ENCODE peak calls at places on chromosomes 13 and 19, in five cellular contexts. B is GM23338, J is K562, S is H1, U is HepG2. L is an unnamed sample.

GRCh38 chr13:109381546-109382180 is 404.7 kb downstream of the IRS2 start:
- DNase-seq in B (no peak), S (no peak), J (no peak), U (no peak), L (no peak)

GRCh38 chr13:33351324-33351723 is 65.8 kb upstream of the STARD13 start:
- DNase-seq in U (no peak), S (no peak), J (no peak), B (no peak), L (no peak)

GRCh38 chr13:92951273-92951820 is 275.3 kb upstream of the GPC6 start:
- DNase-seq in S (no peak), B (no peak), U (no peak), J (no peak), L (no peak)

GRCh38 chr13:113754691-113755090 is 4.3 kb upstream of the TMEM255B start:
- DNase-seq in J (no peak), U (no peak), B (no peak), S (no peak), L (no peak)

GRCh38 chr19:30341646-30342201 is 30.5 kb upstream of the ZNF536 start:
- DNase-seq in U (no peak), J (no peak), B (no peak), S (no peak), L (no peak)

GRCh38 chr13:45511310-45512147 is 46.8 kb downstream of the COG3 start:
- DNase-seq in B (peak), J (peak), S (no peak), U (peak), L (peak)

GRCh38 chr19:38727868-38728660 is 16.2 kb downstream of the CAPN12 start:
- DNase-seq in J (peak), B (no peak), S (no peak), U (no peak), L (no peak)

GRCh38 chr13:99072941-99073340 is 95.1 kb upstream of the DOCK9 start:
- DNase-seq in S (no peak), U (no peak), J (no peak), B (no peak), L (no peak)

GRCh38 chr13:99980201-99981114 is 1.1 kb upstream of the ZIC2 start:
- DNase-seq in S (no peak), U (no peak), J (peak), B (peak), L (no peak)

GRCh38 chr19:5993516-5994406 is 15.8 kb upstream of the RANBP3 start:
- DNase-seq in S (no peak), U (no peak), B (no peak), J (no peak), L (no peak)

GRCh38 chr19:15623711-15624318 is 8.8 kb downstream of the CYP4F8 start:
- DNase-seq in J (peak), U (no peak), B (peak), S (no peak), L (no peak)

GRCh38 chr13:111407381-111408131 is 87.1 kb downstream of the TEX29 start:
- DNase-seq in S (no peak), B (no peak), U (peak), J (no peak), L (no peak)

GRCh38 chr19:58349590-58349989 is 3.7 kb downstream of the A1BG start:
- DNase-seq in U (no peak), B (no peak), J (no peak), S (no peak), L (no peak)

GRCh38 chr13:113948034-113948742 is 25.7 kb downstream of the C13orf46 start:
- DNase-seq in J (no peak), B (no peak), U (no peak), S (no peak), L (no peak)

GRCh38 chr19:56155124-56155687 is 14.1 kb downstream of the ZNF444 start:
- DNase-seq in U (no peak), S (no peak), B (peak), J (peak), L (no peak)

GRCh38 chr19:45056831-45057230 is 18.0 kb downstream of the CLASRP start:
- DNase-seq in S (no peak), B (no peak), J (no peak), U (no peak), L (no peak)

GRCh38 chr19:27796540-27796939 is 1416.4 kb downstream of the UQCRFS1 start:
- DNase-seq in S (no peak), J (no peak), U (no peak), B (no peak), L (no peak)

GRCh38 chr13:97561182-97561581 is 127.2 kb downstream of the RAP2A start:
- DNase-seq in J (no peak), B (no peak), U (no peak), S (no peak), L (no peak)

GRCh38 chr19:10861118-10861651 is 10.2 kb upstream of the CARM1 start:
- DNase-seq in S (no peak), U (peak), J (peak), B (peak), L (no peak)

GRCh38 chr13:99042851-99043250 is 65.0 kb upstream of the DOCK9 start:
- DNase-seq in U (no peak), S (no peak), B (no peak), J (no peak), L (no peak)

GRCh38 chr19:45442927-45443461 is 19.3 kb upstream of the ERCC1 start:
- DNase-seq in J (peak), B (peak), U (no peak), S (no peak), L (no peak)

DNA sequence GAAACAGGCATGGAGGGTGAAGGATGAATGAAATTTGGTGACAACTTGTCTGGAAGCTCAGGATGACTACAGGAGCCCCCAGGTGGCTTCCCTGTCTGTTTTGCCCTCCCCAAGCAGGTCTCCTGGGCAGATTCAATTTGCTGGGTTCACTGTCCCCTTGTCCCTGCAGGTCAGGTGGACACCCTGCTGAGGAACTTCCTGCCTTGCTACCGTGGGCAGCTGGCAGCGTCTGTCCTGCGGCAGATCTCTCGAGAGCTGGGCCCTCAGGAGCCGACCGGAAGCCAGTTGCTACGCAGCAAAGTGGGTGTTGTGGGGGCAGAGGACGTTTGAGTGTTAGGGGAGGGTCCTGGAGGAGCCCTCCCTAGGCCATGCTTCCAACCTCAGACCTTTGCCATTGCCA is 19.1 kb downstream of the PGLS start:
- DNase-seq in U (peak), B (peak), S (no peak), J (no peak), L (no peak)
- H3K27ac ChIP-seq in U (no peak), B (no peak), S (no peak), J (no peak), L (no peak)

DNA sequence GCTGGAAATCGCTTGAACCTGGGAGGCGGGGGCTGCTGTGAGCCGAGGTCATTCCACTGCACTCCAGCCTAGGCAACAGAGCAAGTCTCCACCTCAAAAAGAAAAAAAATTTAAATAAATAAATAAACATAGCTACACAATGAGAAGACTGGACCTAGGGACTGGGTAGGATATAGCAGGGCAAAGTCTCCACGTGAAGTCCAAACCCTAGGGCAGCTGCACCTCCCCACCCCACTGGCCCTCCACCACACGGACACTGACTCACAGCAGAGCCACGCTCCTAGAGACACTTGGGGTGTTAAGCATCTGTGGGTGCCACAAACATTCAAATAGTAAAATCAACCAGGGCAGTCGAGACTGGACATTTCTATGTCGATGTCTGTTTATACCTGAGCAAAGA is 7.1 kb downstream of the LATS2 start:
- DNase-seq in U (no peak), S (no peak), J (no peak), B (no peak), L (no peak)
- TF ChIP-seq CREB1 in U (no peak), S (no peak), J (no peak), B (no peak), L (no peak)

GRCh38 chr13:40580566-40581276 is 85.7 kb downstream of the FOXO1 start:
- DNase-seq in S (no peak), B (no peak), J (no peak), U (no peak), L (no peak)

GRCh38 chr13:40579535-40579934 is 86.9 kb downstream of the FOXO1 start:
- DNase-seq in S (no peak), J (no peak), B (no peak), U (no peak), L (no peak)

GRCh38 chr13:40578055-40578454 is 88.4 kb downstream of the FOXO1 start:
- DNase-seq in J (no peak), B (no peak), S (no peak), U (no peak), L (no peak)

GRCh38 chr13:40572961-40573360 is 93.5 kb downstream of the FOXO1 start:
- DNase-seq in S (no peak), J (no peak), U (no peak), B (no peak), L (no peak)

GRCh38 chr13:40576369-40576768 is 90.1 kb downstream of the FOXO1 start:
- DNase-seq in U (no peak), S (no peak), B (no peak), J (no peak), L (no peak)
- H3K27ac ChIP-seq in U (no peak), S (no peak), B (peak), J (no peak), L (no peak)

GRCh38 chr19:37691881-37692504 is 27.6 kb downstream of the ZNF607 start:
- DNase-seq in J (peak), S (peak), B (peak), U (peak), L (peak)

GRCh38 chr19:37699057-37699456 is 20.5 kb downstream of the ZNF607 start:
- DNase-seq in S (no peak), B (peak), J (no peak), U (peak), L (no peak)

GRCh38 chr19:37695144-37695899 is 24.2 kb downstream of the ZNF607 start:
- DNase-seq in S (no peak), U (no peak), J (no peak), B (peak), L (no peak)

GRCh38 chr19:37698216-37698615 is 21.3 kb downstream of the ZNF607 start:
- DNase-seq in B (no peak), J (no peak), S (no peak), U (no peak), L (no peak)

GRCh38 chr19:37692956-37693660 is 26.5 kb downstream of the ZNF607 start:
- DNase-seq in J (peak), S (no peak), U (peak), B (no peak), L (no peak)
- TF ChIP-seq CREB1 in J (no peak), S (no peak), U (no peak), B (no peak), L (no peak)

GRCh38 chr13:75829874-75830273 is 193.7 kb downstream of the LMO7 start:
- DNase-seq in J (no peak), S (no peak), U (no peak), B (no peak), L (no peak)
- H3K27ac ChIP-seq in J (no peak), S (no peak), U (no peak), B (no peak), L (no peak)

GRCh38 chr13:40608308-40608707 is 58.1 kb downstream of the FOXO1 start:
- DNase-seq in U (no peak), J (no peak), B (no peak), S (no peak), L (no peak)
- TF ChIP-seq CREB1 in U (no peak), J (no peak), B (no peak), S (no peak), L (no peak)

GRCh38 chr19:50432221-50432626 is 468 bp upstream of the MYBPC2 start:
- DNase-seq in S (no peak), J (no peak), U (no peak), B (peak), L (no peak)

GRCh38 chr19:50430888-50431342 is 1.8 kb upstream of the MYBPC2 start:
- DNase-seq in U (no peak), B (peak), S (no peak), J (no peak), L (no peak)

GRCh38 chr19:50431343-50432220 is 1.1 kb upstream of the MYBPC2 start:
- DNase-seq in U (peak), B (peak), S (peak), J (peak), L (peak)

GRCh38 chr19:50433201-50434180 is 799 bp downstream of the MYBPC2 start:
- DNase-seq in B (no peak), S (no peak), U (no peak), J (no peak), L (no peak)

DNA sequence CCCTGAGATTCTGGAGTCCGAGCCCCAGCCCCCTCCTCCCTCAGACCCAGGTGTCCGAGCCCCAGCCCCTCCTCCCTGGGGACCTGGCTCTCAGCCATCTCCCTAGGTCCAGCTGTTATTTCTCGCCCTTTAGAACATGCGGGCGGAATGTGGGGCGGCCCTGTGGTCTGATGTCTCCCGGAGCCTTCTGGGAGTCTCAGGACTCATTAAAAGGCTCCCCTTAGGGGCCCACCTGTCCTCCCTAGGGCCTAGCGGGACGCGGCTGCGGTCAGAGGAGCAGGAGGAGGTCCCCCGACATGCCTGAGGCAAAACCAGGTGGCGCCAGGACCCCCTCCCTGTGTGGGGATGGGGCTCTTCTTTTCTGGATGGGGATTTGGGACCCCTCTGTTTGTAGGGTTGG is at the start of gene MYBPC2:
- DNase-seq in B (peak), S (no peak), J (no peak), U (no peak), L (no peak)
- H3K27ac ChIP-seq in B (peak), S (peak), J (peak), U (no peak), L (peak)

L was measured in GM12878.